ENCODE peak calls at places on chromosomes 7 and 10, in ten cellular contexts. C is GM20000, H is omental fat pad, K is foreskin fibroblast, B is ascending aorta, E is GM10248, A is brain microvascular endothelial cell, O is left ventricle myocardium inferior, F is neural crest cell, X is GM12865. P is an unnamed sample.

GRCh38 chr7:16794990-16795389 is 9.8 kb downstream of the AGR2 start:
- DNase-seq in X (no peak), B (no peak), O (no peak), F (no peak), K (no peak), C (no peak), E (no peak), A (no peak), H (no peak), P (no peak)

GRCh38 chr10:60809157-60809556 is 30.9 kb downstream of the CDK1 start:
- DNase-seq in K (peak), H (no peak), B (no peak), O (no peak), A (peak), C (no peak), F (no peak), E (no peak), X (no peak), P (no peak)

GRCh38 chr10:92419740-92420553 is 129.0 kb downstream of the MARCHF5 start:
- DNase-seq in B (no peak), X (no peak), F (no peak), H (no peak), C (peak), E (no peak), O (peak), A (peak), K (peak), P (no peak)

GRCh38 chr10:21995557-21995956 is 8.0 kb downstream of the DNAJC1 start:
- DNase-seq in A (no peak), B (no peak), C (no peak), O (no peak), E (no peak), K (no peak), F (no peak), H (no peak), X (no peak), P (no peak)

GRCh38 chr7:105216786-105217185 is 171.9 kb downstream of the SRPK2 start:
- DNase-seq in C (no peak), H (no peak), E (no peak), K (no peak), O (no peak), X (no peak), B (no peak), F (no peak), A (no peak), P (no peak)

GRCh38 chr10:118752401-118752800 is 2.4 kb downstream of the CACUL1 start:
- DNase-seq in H (no peak), E (no peak), B (no peak), F (no peak), O (no peak), A (no peak), K (no peak), C (no peak), X (no peak), P (no peak)

GRCh38 chr10:48501806-48502771 is 102.8 kb downstream of the ARHGAP22 start:
- DNase-seq in K (no peak), F (no peak), B (no peak), O (no peak), E (no peak), H (no peak), A (no peak), C (no peak), X (peak), P (no peak)

GRCh38 chr7:30941582-30942310 is 22.0 kb upstream of the GHRHR start:
- DNase-seq in O (no peak), C (no peak), F (no peak), X (no peak), B (no peak), H (no peak), K (no peak), A (no peak), E (no peak), P (no peak)

GRCh38 chr10:80277567-80278250 is 11.7 kb downstream of the MAT1A start:
- DNase-seq in H (no peak), C (no peak), F (no peak), O (no peak), A (no peak), K (no peak), E (no peak), B (no peak), X (no peak), P (no peak)

GRCh38 chr10:56551037-56551436 is 190.0 kb upstream of the ZWINT start:
- DNase-seq in C (no peak), X (no peak), E (no peak), F (no peak), O (no peak), K (no peak), A (no peak), B (no peak), H (no peak), P (no peak)

GRCh38 chr7:121620206-121620605 is 224.1 kb upstream of the FAM3C start:
- DNase-seq in H (no peak), E (no peak), F (no peak), C (no peak), A (no peak), X (no peak), B (no peak), O (no peak), K (no peak), P (no peak)

GRCh38 chr7:31107106-31108090 is 55.3 kb downstream of the ADCYAP1R1 start:
- DNase-seq in F (no peak), A (no peak), H (no peak), X (no peak), E (no peak), O (no peak), C (no peak), K (no peak), B (no peak), P (no peak)

GRCh38 chr10:99341248-99341647 is 12.1 kb downstream of the CNNM1 start:
- DNase-seq in K (no peak), E (no peak), F (no peak), H (no peak), C (no peak), O (no peak), B (no peak), A (no peak), X (no peak), P (no peak)

GRCh38 chr10:86644412-86645110 is 9.8 kb upstream of the OPN4 start:
- DNase-seq in K (no peak), B (no peak), E (peak), H (no peak), C (peak), A (peak), F (no peak), O (no peak), X (peak), P (no peak)

GRCh38 chr7:7321681-7322080 is 139.3 kb downstream of the C1GALT1 start:
- DNase-seq in K (no peak), H (no peak), O (no peak), A (no peak), C (peak), F (no peak), B (no peak), E (peak), X (peak), P (no peak)

GRCh38 chr7:24732646-24733413 is 24.4 kb downstream of the GSDME start:
- DNase-seq in F (no peak), K (peak), C (no peak), B (no peak), O (no peak), E (no peak), H (no peak), X (peak), A (peak), P (peak)

GRCh38 chr7:24781106-24781505 is 23.8 kb upstream of the GSDME start:
- DNase-seq in B (no peak), O (no peak), C (no peak), E (no peak), X (no peak), F (no peak), K (no peak), H (no peak), A (no peak), P (no peak)

GRCh38 chr10:60572511-60573194 is 183.0 kb upstream of the ANK3 start:
- DNase-seq in O (peak), E (no peak), C (no peak), F (peak), X (no peak), B (no peak), A (peak), K (peak), H (no peak), P (peak)

GRCh38 chr7:28708458-28708951 is 249.6 kb downstream of the TRIL start:
- DNase-seq in O (no peak), H (no peak), E (no peak), B (no peak), X (no peak), F (peak), K (no peak), A (no peak), C (no peak), P (no peak)

GRCh38 chr10:104028146-104028545 is 57.5 kb downstream of the COL17A1 start:
- DNase-seq in A (peak), H (no peak), E (no peak), C (no peak), X (no peak), O (no peak), K (no peak), F (no peak), B (no peak), P (no peak)

GRCh38 chr7:50335795-50336754 is 31.6 kb downstream of the IKZF1 start:
- DNase-seq in A (no peak), O (no peak), H (no peak), X (peak), C (no peak), E (no peak), F (no peak), B (no peak), K (no peak), P (no peak)

GRCh38 chr10:33284945-33285344 is 49.5 kb downstream of the NRP1 start:
- DNase-seq in K (no peak), X (no peak), C (no peak), O (no peak), A (no peak), H (no peak), B (no peak), E (no peak), F (no peak), P (no peak)
- TF ChIP-seq CTCF in K (no peak), X (no peak), C (no peak), O (no peak), A (no peak), H (no peak), B (no peak), E (no peak), F (no peak), P (no peak)

GRCh38 chr7:1252543-1253090 is 19.9 kb downstream of the UNCX start:
- DNase-seq in E (no peak), X (no peak), C (no peak), O (no peak), K (no peak), B (no peak), H (no peak), F (no peak), A (no peak), P (no peak)

GRCh38 chr7:1249731-1250130 is 17.1 kb downstream of the UNCX start:
- DNase-seq in F (no peak), B (no peak), A (no peak), K (no peak), C (no peak), H (no peak), O (no peak), E (no peak), X (no peak), P (no peak)

GRCh38 chr7:1250901-1251300 is 18.2 kb downstream of the UNCX start:
- DNase-seq in K (no peak), C (no peak), A (no peak), F (no peak), B (no peak), E (no peak), O (no peak), X (no peak), H (no peak), P (no peak)

GRCh38 chr7:1253591-1254207 is 21.0 kb downstream of the UNCX start:
- DNase-seq in H (no peak), E (no peak), F (no peak), K (no peak), C (no peak), X (no peak), B (no peak), O (no peak), A (no peak), P (no peak)

DNA sequence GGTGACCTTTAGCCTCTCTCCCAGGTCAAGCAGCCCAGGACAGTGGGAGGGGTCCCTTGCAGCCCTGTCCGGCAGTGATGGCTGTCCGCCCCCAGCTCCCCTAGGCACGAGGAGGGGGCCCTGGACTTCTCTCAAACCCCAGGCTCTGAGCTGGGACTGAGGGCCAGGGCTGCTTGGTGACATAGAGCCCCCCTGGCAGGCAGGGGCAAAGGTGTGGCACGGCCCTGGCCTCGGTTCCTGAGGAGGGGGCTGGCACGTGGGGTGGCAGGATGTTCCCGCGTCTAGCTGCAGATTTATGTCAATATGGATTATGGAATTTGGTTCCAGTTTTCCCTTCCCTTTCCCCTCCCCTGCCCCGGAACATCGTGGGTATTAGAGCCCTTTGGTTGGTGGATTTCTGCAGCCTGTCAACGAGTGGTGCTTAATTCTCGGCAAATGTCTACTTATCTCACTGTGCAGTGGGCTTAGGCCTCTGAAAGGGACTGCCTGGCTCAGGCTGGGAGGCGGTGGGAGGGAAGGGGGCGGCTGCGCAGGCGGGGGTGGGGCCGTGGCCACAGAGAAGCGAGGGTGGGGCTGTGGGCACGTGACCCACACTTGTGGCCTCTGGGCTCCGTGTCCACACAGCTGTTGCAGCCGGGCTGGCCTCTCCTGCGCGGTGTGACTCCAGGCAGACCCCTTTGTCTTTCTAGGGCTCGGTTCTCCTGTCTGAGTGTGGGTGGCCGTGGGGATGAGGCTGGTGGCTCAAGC is 19.3 kb downstream of the UNCX start:
- DNase-seq in E (no peak), O (no peak), B (no peak), C (no peak), K (no peak), F (no peak), A (no peak), H (no peak), X (no peak), P (no peak)
- TF ChIP-seq CTCF in E (no peak), O (no peak), B (no peak), C (no peak), K (no peak), F (no peak), A (no peak), H (no peak), X (no peak), P (no peak)

GRCh38 chr7:158229945-158230344 is 357.7 kb downstream of the PTPRN2 start:
- DNase-seq in B (no peak), K (no peak), H (no peak), X (no peak), O (no peak), C (no peak), E (no peak), F (no peak), A (no peak), P (no peak)

GRCh38 chr7:158228131-158228530 is 359.5 kb downstream of the PTPRN2 start:
- DNase-seq in F (no peak), O (no peak), K (no peak), C (no peak), E (no peak), X (no peak), B (no peak), A (no peak), H (no peak), P (no peak)

GRCh38 chr7:158227258-158227657 is 360.4 kb downstream of the PTPRN2 start:
- DNase-seq in O (no peak), H (no peak), F (no peak), X (no peak), E (no peak), B (no peak), C (no peak), K (no peak), A (no peak), P (no peak)

GRCh38 chr7:158228986-158229385 is 358.6 kb downstream of the PTPRN2 start:
- DNase-seq in A (no peak), B (no peak), E (no peak), X (no peak), H (no peak), F (no peak), O (no peak), K (no peak), C (no peak), P (no peak)
- TF ChIP-seq CTCF in A (no peak), B (no peak), E (no peak), X (no peak), H (no peak), F (peak), O (no peak), K (no peak), C (no peak), P (no peak)

GRCh38 chr7:55508301-55509011 is 63.8 kb downstream of the VOPP1 start:
- DNase-seq in F (no peak), K (no peak), A (no peak), H (no peak), C (peak), B (no peak), O (no peak), E (no peak), X (peak), P (no peak)

GRCh38 chr7:55510621-55511020 is 61.7 kb downstream of the VOPP1 start:
- DNase-seq in K (no peak), H (no peak), O (no peak), F (no peak), A (no peak), E (no peak), C (no peak), B (no peak), X (no peak), P (no peak)

GRCh38 chr7:55507743-55508142 is 64.6 kb downstream of the VOPP1 start:
- DNase-seq in K (no peak), F (no peak), E (no peak), O (no peak), H (no peak), A (no peak), C (no peak), X (no peak), B (no peak), P (no peak)

GRCh38 chr7:55512635-55513034 is 59.7 kb downstream of the VOPP1 start:
- DNase-seq in E (no peak), K (no peak), A (no peak), C (no peak), F (no peak), X (no peak), B (no peak), H (no peak), O (no peak), P (no peak)

GRCh38 chr7:55509322-55509721 is 63.0 kb downstream of the VOPP1 start:
- DNase-seq in C (no peak), B (no peak), O (no peak), X (peak), H (no peak), A (peak), F (no peak), K (peak), E (no peak), P (peak)
- TF ChIP-seq CTCF in C (no peak), B (no peak), O (no peak), X (no peak), H (no peak), A (no peak), F (no peak), K (no peak), E (no peak), P (no peak)

DNA sequence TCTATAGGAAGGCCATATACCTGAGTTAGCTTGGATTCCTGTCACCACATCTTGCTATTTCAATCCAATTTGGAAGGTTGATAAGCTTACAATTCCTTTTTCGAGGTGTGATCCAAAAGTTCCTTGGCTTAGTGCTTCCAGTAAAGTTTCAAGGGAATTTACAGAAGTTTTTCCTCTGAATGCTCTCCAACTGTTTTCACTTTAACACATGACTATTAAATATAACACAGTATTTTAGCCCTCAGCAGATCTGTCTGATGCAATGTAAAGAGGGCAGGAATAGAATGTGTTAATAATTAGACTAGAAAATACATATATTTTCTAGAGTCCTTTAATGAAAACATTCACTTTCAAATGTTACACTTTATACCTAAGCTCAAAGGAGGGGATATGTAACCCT is 171.4 kb downstream of the DKK1 start:
- DNase-seq in E (no peak), A (no peak), B (no peak), F (no peak), K (no peak), C (no peak), O (no peak), H (no peak), X (no peak), P (no peak)
- TF ChIP-seq CTCF in E (no peak), A (no peak), B (no peak), F (no peak), K (no peak), C (no peak), O (no peak), H (no peak), X (no peak), P (no peak)

GRCh38 chr10:87819274-87819585 is 1.2 kb upstream of the ATAD1 start:
- DNase-seq in C (no peak), B (no peak), A (no peak), H (no peak), K (no peak), X (no peak), E (no peak), F (no peak), O (no peak), P (no peak)

GRCh38 chr10:87817291-87817872 is 644 bp downstream of the ATAD1 start:
- DNase-seq in A (peak), C (no peak), H (no peak), E (no peak), B (no peak), O (no peak), K (no peak), F (no peak), X (no peak), P (no peak)

GRCh38 chr10:87817873-87818504 is at the start of gene ATAD1:
- DNase-seq in C (peak), A (peak), B (peak), O (peak), H (peak), X (peak), F (peak), E (peak), K (peak), P (peak)

GRCh38 chr10:87816842-87817178 is 1.2 kb downstream of the ATAD1 start:
- DNase-seq in C (no peak), H (no peak), B (no peak), A (no peak), K (no peak), O (no peak), F (no peak), E (no peak), X (no peak), P (no peak)

GRCh38 chr10:87818505-87819273 is 663 bp upstream of the ATAD1 start:
- DNase-seq in H (no peak), E (peak), K (no peak), F (no peak), C (peak), B (no peak), A (peak), X (peak), O (peak), P (no peak)
- TF ChIP-seq CTCF in H (no peak), E (peak), K (no peak), F (peak), C (no peak), B (no peak), A (no peak), X (peak), O (no peak), P (peak)

P was measured in AG04450.